ENCODE peak calls at places on chromosomes 6 and 20, in eight cellular contexts. I is Right ventricle myocardium superior, Z is gastrocnemius medialis, S is fibroblast of lung, T is hypothalamus, D is fibroblast of mammary gland, J is mucosa of descending colon, X is endothelial cell. N is an unnamed sample.

GRCh38 chr6:131914967-131915751 is 36.0 kb downstream of the CCN2 start:
- DNase-seq in T (peak), D (peak), S (peak), I (no peak), J (peak), Z (no peak), X (peak), N (peak)

GRCh38 chr6:116580198-116580597 is 8.9 kb downstream of the RWDD1 start:
- DNase-seq in I (no peak), D (no peak), S (no peak), T (no peak), X (no peak), J (no peak), Z (no peak), N (no peak)

GRCh38 chr6:45327956-45328522 is at the start of gene RUNX2:
- DNase-seq in D (peak), T (no peak), I (no peak), J (no peak), S (peak), X (peak), Z (no peak), N (no peak)

GRCh38 chr20:21702553-21703467 is 2.7 kb upstream of the PAX1 start:
- DNase-seq in X (peak), I (peak), J (peak), T (peak), Z (no peak), S (peak), D (peak), N (peak)

GRCh38 chr6:10424005-10424404 is 9.1 kb upstream of the TFAP2A start:
- DNase-seq in S (no peak), T (no peak), Z (no peak), D (no peak), J (no peak), I (no peak), X (no peak), N (no peak)

GRCh38 chr6:166192557-166192956 is 24.9 kb upstream of the TBXT start:
- DNase-seq in X (no peak), T (no peak), D (no peak), J (no peak), Z (no peak), I (no peak), S (no peak), N (no peak)

GRCh38 chr20:1569417-1569861 is 11.9 kb upstream of the SIRPD start:
- DNase-seq in Z (no peak), J (no peak), X (no peak), T (no peak), S (no peak), D (peak), I (peak), N (no peak)

GRCh38 chr20:17542993-17543412 is 11.8 kb upstream of the BFSP1 start:
- DNase-seq in I (no peak), X (no peak), S (peak), T (no peak), Z (no peak), D (peak), J (no peak), N (no peak)

GRCh38 chr20:46130534-46130933 is 12.4 kb downstream of the CD40 start:
- DNase-seq in Z (no peak), X (no peak), S (no peak), J (no peak), T (no peak), D (no peak), I (no peak), N (no peak)

GRCh38 chr6:3159805-3160781 is 2.7 kb upstream of the TUBB2A start:
- DNase-seq in T (no peak), D (peak), Z (no peak), S (no peak), I (no peak), J (peak), X (no peak), N (peak)

GRCh38 chr6:121522265-121522664 is 86.8 kb downstream of the GJA1 start:
- DNase-seq in S (peak), J (no peak), D (peak), X (no peak), T (no peak), Z (no peak), I (no peak), N (no peak)

GRCh38 chr20:57079016-57080005 is 187.1 kb downstream of the BMP7 start:
- DNase-seq in T (no peak), S (no peak), Z (no peak), D (no peak), I (no peak), J (no peak), X (no peak), N (no peak)

GRCh38 chr20:34365765-34366213 is 2.7 kb downstream of the ITCH start:
- DNase-seq in D (no peak), Z (no peak), J (no peak), I (no peak), S (no peak), T (no peak), X (no peak), N (no peak)

GRCh38 chr6:43769526-43770416 is at the start of gene VEGFA:
- DNase-seq in D (peak), J (peak), S (peak), T (peak), X (peak), I (peak), Z (peak), N (peak)

GRCh38 chr20:48194578-48194977 is 409.3 kb upstream of the SULF2 start:
- DNase-seq in X (no peak), S (no peak), J (no peak), T (no peak), D (no peak), I (no peak), Z (no peak), N (no peak)

N was measured in anterior cingulate cortex.